ENCODE peak calls at places on chromosomes 13 and 19, in nine cellular contexts. T is SK-N-SH, S is HT-29, Y is nucleus accumbens, F is aorta, O is AG10803, Q is neuronal stem cell, H is H54, W is T-helper 2 cell. M is an unnamed sample.

GRCh38 chr13:29802621-29803020 is 47.8 kb downstream of the UBL3 start:
- DNase-seq in T (no peak), S (no peak), Y (no peak), F (no peak), O (peak), Q (no peak), H (no peak), W (no peak), M (no peak)

GRCh38 chr19:35533822-35534521 is 716 bp downstream of the GAPDHS start:
- DNase-seq in T (no peak), S (peak), Y (no peak), F (no peak), O (peak), Q (no peak), H (no peak), W (no peak), M (no peak)

GRCh38 chr13:99811067-99811715 is 160.4 kb downstream of the ZIC5 start:
- DNase-seq in T (no peak), S (no peak), Y (no peak), F (no peak), O (no peak), Q (no peak), H (no peak), W (no peak), M (no peak)

GRCh38 chr13:114257014-114257413 is 22.3 kb downstream of the CDC16 start:
- DNase-seq in T (no peak), S (no peak), Y (no peak), F (no peak), O (no peak), Q (no peak), H (no peak), W (no peak), M (no peak)

GRCh38 chr13:24683833-24684599 is 3.8 kb downstream of the ATP12A start:
- DNase-seq in T (peak), S (peak), Y (no peak), F (no peak), O (peak), Q (peak), H (peak), W (peak), M (peak)

GRCh38 chr13:49791214-49791752 is 1.2 kb downstream of the KPNA3 start:
- DNase-seq in T (peak), S (peak), Y (peak), F (no peak), O (peak), Q (no peak), H (no peak), W (no peak), M (no peak)

GRCh38 chr19:58181902-58182576 is 822 bp upstream of the ZNF274 start:
- DNase-seq in T (no peak), S (peak), Y (no peak), F (no peak), O (peak), Q (no peak), H (peak), W (peak), M (no peak)

GRCh38 chr19:47284324-47284899 is 9.7 kb downstream of the INAFM1 start:
- DNase-seq in T (peak), S (peak), Y (peak), F (no peak), O (peak), Q (peak), H (no peak), W (no peak), M (no peak)

GRCh38 chr19:48196933-48197665 is 26.6 kb downstream of the ZSWIM9 start:
- DNase-seq in T (peak), S (peak), Y (no peak), F (peak), O (no peak), Q (no peak), H (no peak), W (no peak), M (no peak)

GRCh38 chr19:917323-918151 is at the start of gene KISS1R:
- DNase-seq in T (peak), S (no peak), Y (no peak), F (peak), O (no peak), Q (peak), H (no peak), W (no peak), M (no peak)

GRCh38 chr19:51025401-51025800 is 1.0 kb downstream of the KLK11 start:
- DNase-seq in T (peak), S (no peak), Y (no peak), F (peak), O (no peak), Q (no peak), H (no peak), W (no peak), M (no peak)

GRCh38 chr13:43489168-43489730 is 297.5 kb downstream of the ENOX1 start:
- DNase-seq in T (no peak), S (no peak), Y (no peak), F (no peak), O (peak), Q (no peak), H (no peak), W (no peak), M (no peak)

GRCh38 chr13:51237887-51238286 is 15.7 kb downstream of the FAM124A start:
- DNase-seq in T (no peak), S (no peak), Y (no peak), F (no peak), O (no peak), Q (no peak), H (no peak), W (no peak), M (no peak)

GRCh38 chr19:54137913-54138776 is 583 bp downstream of the CNOT3 start:
- DNase-seq in T (peak), S (no peak), Y (no peak), F (no peak), O (no peak), Q (no peak), H (peak), W (peak), M (no peak)

GRCh38 chr19:35734273-35734672 is 8.0 kb downstream of the IGFLR1 start:
- DNase-seq in T (no peak), S (no peak), Y (no peak), F (no peak), O (no peak), Q (no peak), H (no peak), W (no peak), M (no peak)

GRCh38 chr13:84812078-84812477 is 929.8 kb upstream of the SLITRK1 start:
- DNase-seq in T (no peak), S (no peak), Y (no peak), F (no peak), O (no peak), Q (no peak), H (no peak), W (no peak), M (no peak)

GRCh38 chr13:23069571-23069970 is 111.2 kb upstream of the SGCG start:
- DNase-seq in T (no peak), S (no peak), Y (no peak), F (no peak), O (peak), Q (no peak), H (no peak), W (no peak), M (no peak)

GRCh38 chr19:34350161-34350561 is 14.8 kb upstream of the GPI start:
- DNase-seq in T (no peak), S (no peak), Y (peak), F (no peak), O (peak), Q (no peak), H (no peak), W (peak), M (no peak)

GRCh38 chr13:21297452-21297851 is 121.0 kb downstream of the MRPL57 start:
- DNase-seq in T (no peak), S (no peak), Y (no peak), F (no peak), O (peak), Q (peak), H (no peak), W (no peak), M (no peak)

GRCh38 chr13:94224670-94225069 is 254.8 kb downstream of the DCT start:
- DNase-seq in T (no peak), S (peak), Y (no peak), F (no peak), O (no peak), Q (no peak), H (no peak), W (no peak), M (no peak)

GRCh38 chr19:29690842-29691241 is 24.2 kb downstream of the C19orf12 start:
- DNase-seq in T (no peak), S (peak), Y (no peak), F (no peak), O (peak), Q (no peak), H (no peak), W (no peak), M (peak)

GRCh38 chr13:89550842-89551422 is 1796.6 kb upstream of the MIR17HG start:
- DNase-seq in T (no peak), S (no peak), Y (no peak), F (no peak), O (no peak), Q (no peak), H (no peak), W (no peak), M (no peak)

GRCh38 chr13:97242755-97243497 is 20.8 kb downstream of the MBNL2 start:
- DNase-seq in T (no peak), S (no peak), Y (peak), F (no peak), O (no peak), Q (no peak), H (no peak), W (no peak), M (no peak)

GRCh38 chr19:3358919-3359849 is 7.2 kb upstream of the NFIC start:
- DNase-seq in T (peak), S (no peak), Y (peak), F (peak), O (peak), Q (no peak), H (peak), W (peak), M (no peak)

GRCh38 chr13:86846501-86846900 is 824.7 kb upstream of the SLITRK5 start:
- DNase-seq in T (no peak), S (no peak), Y (no peak), F (no peak), O (no peak), Q (no peak), H (peak), W (no peak), M (no peak)

GRCh38 chr19:5343848-5344247 is 3.2 kb upstream of the PTPRS start:
- DNase-seq in T (no peak), S (no peak), Y (no peak), F (no peak), O (peak), Q (no peak), H (no peak), W (no peak), M (no peak)

GRCh38 chr19:2426661-2427322 is 594 bp downstream of the TIMM13 start:
- DNase-seq in T (peak), S (peak), Y (no peak), F (no peak), O (peak), Q (peak), H (peak), W (peak), M (peak)

GRCh38 chr13:39612023-39612637 is 9.1 kb upstream of the LHFPL6 start:
- DNase-seq in T (peak), S (peak), Y (peak), F (no peak), O (peak), Q (peak), H (no peak), W (peak), M (peak)

GRCh38 chr13:41179593-41180250 is 14.6 kb downstream of the KBTBD7 start:
- DNase-seq in T (no peak), S (no peak), Y (no peak), F (no peak), O (peak), Q (no peak), H (no peak), W (no peak), M (no peak)

GRCh38 chr13:19862511-19863313 is 737 bp downstream of the ZMYM5 start:
- DNase-seq in T (no peak), S (peak), Y (no peak), F (peak), O (peak), Q (peak), H (no peak), W (peak), M (no peak)

M was measured in HCT116.